ENCODE peak calls at places on chromosomes 7 and 10, in five cellular contexts. I is GM12878, U is GM23338, D is HepG2, M is K562. J is an unnamed sample.

GRCh38 chr10:5446390-5446926 is 34.1 kb downstream of the NET1 start:
- DNase-seq in I (no peak), U (peak; percentile 97), D (peak; percentile 89), M (peak; percentile 97), J (peak; percentile 52)

GRCh38 chr10:34467902-34468301 is 347.2 kb downstream of the PARD3 start:
- DNase-seq in I (no peak), U (no peak), D (no peak), M (no peak), J (no peak)

GRCh38 chr10:17507538-17507937 is 53.1 kb upstream of the ST8SIA6 start:
- DNase-seq in I (no peak), U (no peak), D (no peak), M (no peak), J (no peak)

GRCh38 chr10:118246340-118247247 is 95.5 kb downstream of the FAM204A start:
- DNase-seq in I (no peak), U (peak; percentile 29), D (no peak), M (no peak), J (no peak)

GRCh38 chr10:69456880-69457693 is 5.8 kb downstream of the TSPAN15 start:
- DNase-seq in I (no peak), U (no peak), D (no peak), M (no peak), J (no peak)

GRCh38 chr7:75920431-75921161 is 5.6 kb downstream of the POR start:
- DNase-seq in I (no peak), U (no peak), D (peak; percentile 99), M (peak; percentile 14), J (no peak)

GRCh38 chr10:76231258-76231934 is 800.0 kb downstream of the LRMDA start:
- DNase-seq in I (no peak), U (peak; percentile 76), D (no peak), M (no peak), J (no peak)

GRCh38 chr7:109094-109493 is 83.3 kb upstream of the FAM20C start:
- DNase-seq in I (no peak), U (no peak), D (no peak), M (no peak), J (no peak)

GRCh38 chr7:116101709-116102108 is 71.1 kb upstream of the TFEC start:
- DNase-seq in I (no peak), U (no peak), D (no peak), M (no peak), J (no peak)

GRCh38 chr7:54846272-54846671 is 87.3 kb upstream of the SEC61G start:
- DNase-seq in I (no peak), U (no peak), D (no peak), M (no peak), J (no peak)

GRCh38 chr7:80960228-80960627 is 41.4 kb upstream of the SEMA3C start:
- DNase-seq in I (no peak), U (no peak), D (no peak), M (no peak), J (no peak)

GRCh38 chr7:98288064-98288823 is 6.8 kb downstream of the BRI3 start:
- DNase-seq in I (no peak), U (no peak), D (no peak), M (no peak), J (no peak)

GRCh38 chr7:30348083-30348560 is 63.7 kb downstream of the ZNRF2 start:
- DNase-seq in I (peak; percentile 85), U (peak; percentile 40), D (peak; percentile 30), M (peak; percentile 10), J (peak; percentile 75)

GRCh38 chr10:26962835-26963234 is 102.1 kb upstream of the ABI1 start:
- DNase-seq in I (no peak), U (no peak), D (no peak), M (no peak), J (no peak)

GRCh38 chr10:26959841-26960240 is 99.1 kb upstream of the ABI1 start:
- DNase-seq in I (no peak), U (no peak), D (no peak), M (no peak), J (no peak)

GRCh38 chr10:26960308-26960707 is 99.5 kb upstream of the ABI1 start:
- DNase-seq in I (no peak), U (no peak), D (no peak), M (no peak), J (no peak)
- TF ChIP-seq REST in I (no peak), U (no peak), D (no peak), M (no peak), J (no peak)

GRCh38 chr10:72306215-72306760 is 32.6 kb downstream of the DDIT4 start:
- DNase-seq in I (no peak), U (no peak), D (no peak), M (no peak), J (no peak)
- H2AFZ ChIP-seq in I (peak overlapping the region; percentile 58), U (no peak overlapping the region), D (no peak overlapping the region), M (peak overlapping the region; percentile 44), J (no peak overlapping the region)

GRCh38 chr7:45573636-45574470 is at the start of gene ADCY1:
- DNase-seq in I (no peak), U (peak; percentile 70), D (no peak), M (peak; percentile 83), J (no peak)
- TF ChIP-seq EZH2 in I (no peak), U (peak; percentile 50), D (peak; percentile 93), M (no peak), J (no peak)

DNA sequence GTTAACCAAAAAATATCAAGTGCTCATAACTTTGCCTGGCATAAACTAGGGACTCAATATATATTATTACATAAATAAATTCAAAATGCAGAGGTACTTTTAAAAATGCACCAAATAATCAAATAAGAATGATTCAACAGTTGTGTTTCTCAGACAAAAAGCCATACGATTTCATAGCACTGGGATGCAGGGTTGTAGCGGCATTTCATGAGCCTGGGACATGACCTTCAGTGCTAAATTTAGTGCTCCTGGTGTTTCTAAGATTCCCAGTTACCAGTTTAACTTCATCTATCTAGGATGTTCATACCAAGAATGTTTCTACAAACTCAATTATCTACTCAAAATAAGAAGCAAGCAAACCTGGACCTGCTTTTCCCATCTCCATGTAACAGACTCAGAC is 4.0 kb downstream of the JAZF1 start:
- DNase-seq in I (no peak), U (no peak), D (no peak), M (no peak), J (no peak)
- TF ChIP-seq REST in I (no peak), U (no peak), D (no peak), M (no peak), J (no peak)

J was measured in HCT116.